ENCODE peak calls at places on chromosomes 16 and 17, in five cellular contexts. D is stimulated activated CD4-positive, alpha-beta T cell treated with anti-CD3 and anti-CD28 coated beads, Interleukin-1b, Interleukin-23, amount 100 ng/mL, for 1 hour; Z is ovary; A is transverse colon; F is activated B cell treated with CpG ODN at 0.5 μM for 24 hours. G is an unnamed sample.

GRCh38 chr17:77579717-77580116 is 378.8 kb upstream of the TNRC6C start:
- DNase-seq in A (no peak), Z (no peak), F (no peak), D (no peak), G (no peak)

GRCh38 chr17:63247706-63248105 is 198.4 kb downstream of the CYB561 start:
- DNase-seq in D (no peak), F (no peak), Z (no peak), A (no peak), G (no peak)

GRCh38 chr16:3670711-3671110 is 16.2 kb downstream of the DNASE1 start:
- DNase-seq in A (no peak), Z (no peak), F (no peak), D (no peak), G (no peak)

GRCh38 chr16:19367335-19367734 is 50.3 kb upstream of the TMC5 start:
- DNase-seq in A (no peak), D (no peak), Z (no peak), F (no peak), G (no peak)

GRCh38 chr17:74332763-74333220 is 6.8 kb downstream of the KIF19 start:
- DNase-seq in Z (no peak), D (no peak), A (peak; percentile 50), F (no peak), G (no peak)

GRCh38 chr16:46850619-46851555 is 19.9 kb upstream of the C16orf87 start:
- DNase-seq in D (no peak), F (no peak), A (peak; percentile 36), Z (no peak), G (no peak)

GRCh38 chr16:17149904-17150483 is 320.8 kb downstream of the XYLT1 start:
- DNase-seq in Z (no peak), F (no peak), A (no peak), D (no peak), G (no peak)

GRCh38 chr17:4610162-4610561 is 25.8 kb downstream of the SMTNL2 start:
- DNase-seq in D (no peak), F (no peak), A (no peak), Z (no peak), G (no peak)

G was measured in memory B cell.